ENCODE peak calls at places on chromosomes 2 and 18, in eight cellular contexts. W is activated T-helper 2 cell treated with anti-CD3 and anti-CD28 coated beads, Interferon-gamma antibody, Interleukin-2, Interleukin-4, amounts not matched to agents 10 μg/mL and 5 μg/mL and 100 μg/mL, durations not matched to agents 14 hours and 24 hours and 36 hours; B is stomach; Z is NT2/D1; X is osteocyte; L is NCI-H1092 treated with DMSO at 0.1 percent for 48 hours; H is central memory CD4-positive, alpha-beta T cell; Y is astrocyte of the spinal cord. J is an unnamed sample.

GRCh38 chr18:70523798-70524182 is 234.9 kb downstream of the SOCS6 start:
- DNase-seq in L (peak), Z (no peak), Y (no peak), B (no peak), W (no peak), H (no peak), X (no peak), J (peak)

GRCh38 chr2:65458999-65459398 is 26.6 kb upstream of the SPRED2 start:
- DNase-seq in B (no peak), Y (no peak), Z (no peak), W (no peak), L (no peak), H (no peak), X (no peak), J (no peak)

GRCh38 chr2:187079901-187080300 is 230.9 kb upstream of the ZSWIM2 start:
- DNase-seq in Y (peak), X (no peak), B (no peak), H (no peak), W (no peak), L (no peak), Z (no peak), J (no peak)

GRCh38 chr2:46072146-46072820 is 224.9 kb upstream of the EPAS1 start:
- DNase-seq in W (no peak), Z (no peak), H (no peak), X (no peak), L (no peak), Y (peak), B (no peak), J (peak)

GRCh38 chr2:116095636-116096035 is 1653.2 kb downstream of the DPP10 start:
- DNase-seq in H (no peak), L (no peak), W (no peak), Y (no peak), X (no peak), Z (no peak), B (no peak), J (no peak)

GRCh38 chr2:119158563-119159347 is at the start of gene C1QL2:
- DNase-seq in B (no peak), Y (no peak), Z (no peak), H (no peak), W (no peak), L (peak), X (no peak), J (peak)

GRCh38 chr2:236848467-236848866 is 237.2 kb upstream of the COPS8 start:
- DNase-seq in W (no peak), H (no peak), B (no peak), Y (no peak), L (no peak), X (no peak), Z (no peak), J (peak)

GRCh38 chr2:64644240-64645013 is 9.3 kb downstream of the SERTAD2 start:
- DNase-seq in H (peak), W (peak), X (peak), B (peak), Y (peak), Z (peak), L (no peak), J (peak)

GRCh38 chr2:86441789-86442641 is 844 bp downstream of the KDM3A start:
- DNase-seq in Y (peak), X (no peak), Z (peak), H (peak), L (peak), W (peak), B (peak), J (peak)

GRCh38 chr2:38106420-38107182 is 30.6 kb upstream of the CYP1B1 start:
- DNase-seq in W (no peak), Y (peak), X (no peak), B (no peak), Z (no peak), L (no peak), H (no peak), J (no peak)

GRCh38 chr2:160073284-160073888 is 11.0 kb upstream of the PLA2R1 start:
- DNase-seq in B (no peak), Y (peak), X (no peak), H (no peak), Z (no peak), W (no peak), L (no peak), J (no peak)

J was measured in DMS79.